ENCODE peak calls at places on chromosomes 7 and 10, in four cellular contexts. O is SJSA1, I is AG08395, L is ELR. A is an unnamed sample.

GRCh38 chr7:150003304-150003810 is 129.6 kb downstream of the ATP6V0E2 start:
- DNase-seq in O (no peak), I (peak; percentile 1), L (no peak), A (no peak)

GRCh38 chr7:157813053-157813452 is 476.2 kb downstream of the DNAJB6 start:
- DNase-seq in O (no peak), I (no peak), L (no peak), A (no peak)

GRCh38 chr10:132526676-132527075 is 10.9 kb upstream of the INPP5A start:
- DNase-seq in O (peak; percentile 54), I (peak; percentile 88), L (peak; percentile 87), A (no peak)

GRCh38 chr7:140229591-140230516 is 53.1 kb upstream of the KDM7A start:
- DNase-seq in O (no peak), I (no peak), L (no peak), A (no peak)

GRCh38 chr7:12581897-12582296 is 11.4 kb downstream of the SCIN start:
- DNase-seq in O (no peak), I (peak; percentile 43), L (peak; percentile 12), A (peak; percentile 16)

GRCh38 chr7:142542938-142543337 is 206.3 kb upstream of the PRSS1 start:
- DNase-seq in O (no peak), I (peak; percentile 48), L (peak; percentile 77), A (peak; percentile 85)

GRCh38 chr10:130606001-130606405 is 469.8 kb downstream of the GLRX3 start:
- DNase-seq in O (no peak), I (no peak), L (no peak), A (no peak)

GRCh38 chr7:101913876-101914275 is 96.5 kb downstream of the CUX1 start:
- DNase-seq in O (no peak), I (peak; percentile 11), L (no peak), A (no peak)

GRCh38 chr7:42212541-42213090 is 24.4 kb downstream of the GLI3 start:
- DNase-seq in O (no peak), I (no peak), L (no peak), A (no peak)

GRCh38 chr10:50224330-50224952 is 26.9 kb downstream of the ASAH2 start:
- DNase-seq in O (peak; percentile 12), I (peak; percentile 63), L (peak; percentile 79), A (peak; percentile 64)

GRCh38 chr7:140062118-140062527 is 628 bp downstream of the PARP12 start:
- DNase-seq in O (peak; percentile 32), I (no peak), L (peak; percentile 25), A (no peak)

GRCh38 chr10:69820817-69821216 is 19.1 kb downstream of the COL13A1 start:
- DNase-seq in O (no peak), I (no peak), L (no peak), A (no peak)

GRCh38 chr10:113111900-113112853 is 162.1 kb downstream of the TCF7L2 start:
- DNase-seq in O (no peak), I (peak; percentile 71), L (no peak), A (peak; percentile 36)

GRCh38 chr10:132899054-132899750 is 43.2 kb downstream of the CFAP46 start:
- DNase-seq in O (no peak), I (no peak), L (no peak), A (no peak)

GRCh38 chr10:125977206-125977605 is 80.8 kb downstream of the FANK1 start:
- DNase-seq in O (no peak), I (no peak), L (no peak), A (no peak)

GRCh38 chr7:40297741-40298311 is 163.0 kb downstream of the SUGCT start:
- DNase-seq in O (peak; percentile 50), I (no peak), L (peak; percentile 61), A (peak; percentile 76)